ENCODE peak calls at places on chromosomes 12 and 14, in four cellular contexts. G is NCI-H510A treated with DMSO at 0.1 percent for 48 hours; W is stimulated activated naive CD4-positive, alpha-beta T cell; C is choroid plexus epithelial cell. K is an unnamed sample.

GRCh38 chr12:98799411-98799810 is 154.3 kb downstream of the APAF1 start:
- DNase-seq in G (no peak), W (no peak), C (no peak), K (no peak)

GRCh38 chr12:59486827-59487226 is 109.0 kb upstream of the SLC16A7 start:
- DNase-seq in G (no peak), W (no peak), C (no peak), K (no peak)

GRCh38 chr12:57803317-57803893 is 15.1 kb downstream of the AVIL start:
- DNase-seq in G (peak; percentile 58), W (peak; percentile 10), C (peak; percentile 63), K (peak; percentile 66)

GRCh38 chr12:56833780-56834179 is 70.7 kb downstream of the HSD17B6 start:
- DNase-seq in G (no peak), W (no peak), C (no peak), K (no peak)

GRCh38 chr14:29749327-29749726 is 178.3 kb downstream of the PRKD1 start:
- DNase-seq in G (no peak), W (no peak), C (peak; percentile 68), K (no peak)

GRCh38 chr14:104819361-104819771 is 18.5 kb downstream of the ZBTB42 start:
- DNase-seq in G (no peak), W (no peak), C (no peak), K (no peak)

GRCh38 chr12:100566887-100567637 is 6.4 kb upstream of the GAS2L3 start:
- DNase-seq in G (no peak), W (no peak), C (peak; percentile 56), K (no peak)

GRCh38 chr14:28936601-28937000 is 170.0 kb downstream of the FOXG1 start:
- DNase-seq in G (no peak), W (no peak), C (no peak), K (no peak)

GRCh38 chr14:23640524-23641141 is 4.5 kb downstream of the DHRS2 start:
- DNase-seq in G (peak; percentile 0), W (no peak), C (peak; percentile 93), K (no peak)

GRCh38 chr14:75204106-75204505 is 27.7 kb upstream of the TMED10 start:
- DNase-seq in G (no peak), W (no peak), C (peak; percentile 54), K (no peak)

GRCh38 chr14:73783107-73783727 is 68.4 kb upstream of the PTGR2 start:
- DNase-seq in G (no peak), W (no peak), C (peak; percentile 58), K (peak; percentile 96)

GRCh38 chr14:58907803-58908202 is 270.0 kb downstream of the DACT1 start:
- DNase-seq in G (no peak), W (no peak), C (no peak), K (no peak)

GRCh38 chr12:110546339-110546738 is 36.8 kb downstream of the PPTC7 start:
- DNase-seq in G (no peak), W (no peak), C (peak; percentile 91), K (no peak)

GRCh38 chr14:85527458-85527857 is 2.5 kb upstream of the FLRT2 start:
- DNase-seq in G (no peak), W (no peak), C (peak; percentile 47), K (no peak)

GRCh38 chr12:122454739-122455138 is 32.3 kb upstream of the CLIP1 start:
- DNase-seq in G (no peak), W (no peak), C (no peak), K (peak; percentile 49)

GRCh38 chr14:93012516-93013367 is 89.8 kb downstream of the CHGA start:
- DNase-seq in G (no peak), W (no peak), C (peak; percentile 54), K (no peak)

GRCh38 chr12:115227137-115227615 is 543.2 kb upstream of the TBX3 start:
- DNase-seq in G (no peak), W (no peak), C (peak; percentile 69), K (no peak)

GRCh38 chr12:88156075-88156654 is 14.1 kb downstream of the TMTC3 start:
- DNase-seq in G (no peak), W (no peak), C (no peak), K (no peak)

GRCh38 chr12:105672576-105672975 is 342.1 kb downstream of the C12orf75 start:
- DNase-seq in G (no peak), W (no peak), C (no peak), K (no peak)

GRCh38 chr12:132154341-132154761 is 10.1 kb downstream of the NOC4L start:
- DNase-seq in G (no peak), W (no peak), C (no peak), K (peak; percentile 33)

GRCh38 chr14:93033983-93034670 is 81.6 kb downstream of the ITPK1 start:
- DNase-seq in G (no peak), W (peak; percentile 15), C (no peak), K (peak; percentile 54)

GRCh38 chr14:50091240-50091914 is 25.0 kb downstream of the VCPKMT start:
- DNase-seq in G (no peak), W (no peak), C (no peak), K (no peak)

GRCh38 chr12:101343893-101344292 is 63.7 kb downstream of the ARL1 start:
- DNase-seq in G (no peak), W (no peak), C (no peak), K (no peak)

GRCh38 chr14:101788016-101788695 is 26.6 kb downstream of the PPP2R5C start:
- DNase-seq in G (no peak), W (no peak), C (no peak), K (no peak)

K was measured in neural progenitor cell.